ENCODE peak calls at places on chromosomes 11 and 22, in five cellular contexts. E, U, P, C and Z are unnamed samples.

GRCh38 chr22:19657252-19658056 is 56.8 kb upstream of the SEPTIN5 start:
- DNase-seq in C (no peak), U (no peak), P (no peak), E (no peak), Z (no peak)

GRCh38 chr11:69918938-69919650 is 99.9 kb upstream of the FGF3 start:
- DNase-seq in C (peak; percentile 42), U (peak; percentile 58), E (peak; percentile 34), P (peak; percentile 55), Z (no peak)

GRCh38 chr11:8650401-8650990 is 32.0 kb downstream of the TRIM66 start:
- DNase-seq in C (no peak), E (no peak), P (no peak), U (no peak), Z (no peak)

GRCh38 chr22:30821863-30822215 is 127.2 kb downstream of the OSBP2 start:
- DNase-seq in E (no peak), U (no peak), C (no peak), P (no peak), Z (no peak)

GRCh38 chr11:71252782-71253730 is 679 bp upstream of the SHANK2 start:
- DNase-seq in P (no peak), U (no peak), E (no peak), C (peak; percentile 31), Z (no peak)

GRCh38 chr11:75313457-75314272 is 37.8 kb downstream of the ARRB1 start:
- DNase-seq in E (no peak), U (no peak), C (no peak), P (no peak), Z (no peak)

GRCh38 chr11:78109011-78109685 is 29.5 kb upstream of the NDUFC2 start:
- DNase-seq in P (no peak), C (no peak), E (no peak), U (no peak), Z (no peak)

GRCh38 chr11:76397383-76397782 is 16.3 kb downstream of the GVQW3 start:
- DNase-seq in P (no peak), C (no peak), E (no peak), U (no peak), Z (no peak)

GRCh38 chr22:36442506-36443197 is 38.8 kb downstream of the TXN2 start:
- DNase-seq in E (no peak), P (no peak), C (no peak), U (no peak), Z (no peak)

GRCh38 chr11:21921151-21921550 is 271.7 kb upstream of the ANO5 start:
- DNase-seq in P (no peak), C (no peak), E (no peak), U (no peak), Z (no peak)

GRCh38 chr11:68312780-68313573 is 586 bp downstream of the LRP5 start:
- DNase-seq in P (no peak), C (no peak), E (no peak), U (no peak), Z (no peak)

GRCh38 chr11:57792870-57793269 is 31.3 kb downstream of the CTNND1 start:
- DNase-seq in P (no peak), C (no peak), U (no peak), E (no peak), Z (no peak)

GRCh38 chr11:74354036-74354435 is 42.6 kb upstream of the P4HA3 start:
- DNase-seq in U (no peak), C (no peak), P (no peak), E (no peak), Z (no peak)

GRCh38 chr22:47663615-47664605 is 901.5 kb downstream of the TBC1D22A start:
- DNase-seq in C (no peak), U (no peak), P (no peak), E (no peak), Z (no peak)

GRCh38 chr11:75161506-75161905 is 10.6 kb downstream of the SLCO2B1 start:
- DNase-seq in E (no peak), P (no peak), U (no peak), C (no peak), Z (no peak)

GRCh38 chr11:446886-447285 is 3.2 kb upstream of the PTDSS2 start:
- DNase-seq in E (no peak), P (no peak), C (no peak), U (no peak), Z (no peak)

GRCh38 chr22:42075277-42075676 is 1.2 kb downstream of the PHETA2 start:
- DNase-seq in C (no peak), E (no peak), P (no peak), U (no peak), Z (no peak)

GRCh38 chr22:23385301-23386244 is 194.5 kb downstream of the IGLL1 start:
- DNase-seq in U (peak; percentile 70), C (peak; percentile 49), E (peak; percentile 77), P (peak; percentile 70), Z (peak; percentile 65)

GRCh38 chr11:78295991-78296930 is 107.5 kb downstream of the USP35 start:
- DNase-seq in E (no peak), P (no peak), U (no peak), C (no peak), Z (no peak)

GRCh38 chr22:24009227-24010017 is 1.7 kb upstream of the CABIN1 start:
- DNase-seq in U (no peak), E (no peak), P (no peak), C (no peak), Z (no peak)

GRCh38 chr11:110199184-110199981 is 97.0 kb downstream of the RDX start:
- DNase-seq in C (no peak), E (no peak), P (no peak), U (no peak), Z (no peak)

GRCh38 chr11:3165152-3165705 is at the start of gene OSBPL5:
- DNase-seq in P (peak; percentile 34), C (peak; percentile 40), E (peak; percentile 14), U (peak; percentile 42), Z (no peak)

GRCh38 chr11:87219266-87219665 is 181.5 kb downstream of the TMEM135 start:
- DNase-seq in E (no peak), U (no peak), P (no peak), C (no peak), Z (no peak)

GRCh38 chr22:19716041-19716828 is 1.9 kb downstream of the SEPTIN5 start:
- DNase-seq in E (no peak), U (no peak), P (no peak), C (no peak), Z (no peak)

GRCh38 chr11:120682866-120683265 is 171.3 kb downstream of the GRIK4 start:
- DNase-seq in P (no peak), U (no peak), E (no peak), C (no peak), Z (no peak)

GRCh38 chr11:88421530-88421929 is 84.0 kb upstream of the CTSC start:
- DNase-seq in E (no peak), C (no peak), P (no peak), U (peak; percentile 45), Z (peak; percentile 73)

GRCh38 chr22:11627436-11627797 is 3900.6 kb upstream of the OR11H1 start:
- DNase-seq in U (no peak), E (no peak), C (no peak), P (no peak), Z (no peak)

GRCh38 chr22:47954107-47954506 is 1191.7 kb downstream of the TBC1D22A start:
- DNase-seq in C (no peak), P (no peak), E (no peak), U (no peak), Z (no peak)

GRCh38 chr11:17561111-17561415 is 14.0 kb downstream of the OTOG start:
- DNase-seq in U (no peak), P (no peak), E (no peak), C (no peak), Z (no peak)

GRCh38 chr22:48366591-48366990 is 1461.1 kb downstream of the BRD1 start:
- DNase-seq in E (no peak), C (no peak), P (no peak), U (no peak), Z (no peak)

GRCh38 chr11:17354070-17354924 is 2.7 kb downstream of the NCR3LG1 start:
- DNase-seq in C (peak; percentile 65), P (peak; percentile 40), U (peak; percentile 67), E (peak; percentile 41), Z (peak; percentile 55)

GRCh38 chr11:44625759-44626523 is 60.5 kb downstream of the CD82 start:
- DNase-seq in P (no peak), U (no peak), E (no peak), C (no peak), Z (no peak)

GRCh38 chr11:13140028-13140870 is 131.1 kb downstream of the RASSF10 start:
- DNase-seq in U (no peak), E (no peak), P (no peak), C (no peak), Z (no peak)

GRCh38 chr11:45661417-45662055 is 3.9 kb downstream of the CHST1 start:
- DNase-seq in P (no peak), E (no peak), U (no peak), C (no peak), Z (no peak)

GRCh38 chr11:106391771-106392412 is 314.4 kb downstream of the AASDHPPT start:
- DNase-seq in C (no peak), P (no peak), U (no peak), E (no peak), Z (no peak)